ENCODE peak calls at places on chromosomes 5 and 9, in nine cellular contexts. U is CD8-positive, alpha-beta T cell; Y is A549; F is PC-9; L is WTC11; S is cardiac muscle cell; G is GM20000; B is progenitor cell of endocrine pancreas; T is CD4-positive, alpha-beta T cell. J is an unnamed sample.

GRCh38 chr9:26954050-26954508 is 2.1 kb upstream of the IFT74 start:
- DNase-seq in U (no peak), Y (no peak), F (no peak), L (no peak), S (peak; percentile 15), G (no peak), B (no peak), T (no peak), J (no peak)

GRCh38 chr5:175772747-175773533 is 98.4 kb upstream of the CPLX2 start:
- DNase-seq in U (no peak), Y (no peak), F (no peak), L (peak; percentile 45), S (no peak), G (no peak), B (no peak), T (no peak), J (no peak)

GRCh38 chr5:139222346-139222745 is 24.2 kb upstream of the SIL1 start:
- DNase-seq in U (no peak), Y (no peak), F (no peak), L (no peak), S (no peak), G (no peak), B (no peak), T (no peak), J (no peak)

GRCh38 chr5:59893436-59894227 is at the start of gene PDE4D:
- DNase-seq in U (no peak), Y (peak; percentile 22), F (no peak), L (peak; percentile 87), S (peak; percentile 72), G (peak; percentile 52), B (peak; percentile 76), T (no peak), J (peak; percentile 43)

GRCh38 chr9:96436063-96436455 is 13.9 kb upstream of the HABP4 start:
- DNase-seq in U (no peak), Y (no peak), F (no peak), L (no peak), S (no peak), G (no peak), B (no peak), T (no peak), J (no peak)

GRCh38 chr5:138351517-138351916 is 968 bp upstream of the KDM3B start:
- DNase-seq in U (no peak), Y (no peak), F (no peak), L (no peak), S (no peak), G (no peak), B (no peak), T (no peak), J (no peak)

GRCh38 chr9:127349483-127350127 is 47.4 kb upstream of the SLC2A8 start:
- DNase-seq in U (no peak), Y (no peak), F (no peak), L (no peak), S (no peak), G (no peak), B (no peak), T (no peak), J (no peak)

GRCh38 chr9:21030389-21031035 is 928 bp downstream of the HACD4 start:
- DNase-seq in U (peak; percentile 2), Y (peak; percentile 12), F (peak; percentile 29), L (no peak), S (peak; percentile 24), G (peak; percentile 78), B (no peak), T (no peak), J (peak; percentile 72)

GRCh38 chr9:131013015-131013755 is 4.2 kb downstream of the LAMC3 start:
- DNase-seq in U (no peak), Y (no peak), F (no peak), L (no peak), S (no peak), G (no peak), B (no peak), T (no peak), J (no peak)

GRCh38 chr9:131010482-131011273 is 1.7 kb downstream of the LAMC3 start:
- DNase-seq in U (no peak), Y (no peak), F (no peak), L (no peak), S (no peak), G (no peak), B (no peak), T (no peak), J (no peak)

GRCh38 chr9:131012023-131012334 is 3.0 kb downstream of the LAMC3 start:
- DNase-seq in U (no peak), Y (no peak), F (no peak), L (no peak), S (peak; percentile 17), G (no peak), B (no peak), T (no peak), J (no peak)

GRCh38 chr9:131012396-131012917 is 3.5 kb downstream of the LAMC3 start:
- DNase-seq in U (no peak), Y (no peak), F (no peak), L (no peak), S (peak; percentile 42), G (no peak), B (no peak), T (no peak), J (no peak)

DNA sequence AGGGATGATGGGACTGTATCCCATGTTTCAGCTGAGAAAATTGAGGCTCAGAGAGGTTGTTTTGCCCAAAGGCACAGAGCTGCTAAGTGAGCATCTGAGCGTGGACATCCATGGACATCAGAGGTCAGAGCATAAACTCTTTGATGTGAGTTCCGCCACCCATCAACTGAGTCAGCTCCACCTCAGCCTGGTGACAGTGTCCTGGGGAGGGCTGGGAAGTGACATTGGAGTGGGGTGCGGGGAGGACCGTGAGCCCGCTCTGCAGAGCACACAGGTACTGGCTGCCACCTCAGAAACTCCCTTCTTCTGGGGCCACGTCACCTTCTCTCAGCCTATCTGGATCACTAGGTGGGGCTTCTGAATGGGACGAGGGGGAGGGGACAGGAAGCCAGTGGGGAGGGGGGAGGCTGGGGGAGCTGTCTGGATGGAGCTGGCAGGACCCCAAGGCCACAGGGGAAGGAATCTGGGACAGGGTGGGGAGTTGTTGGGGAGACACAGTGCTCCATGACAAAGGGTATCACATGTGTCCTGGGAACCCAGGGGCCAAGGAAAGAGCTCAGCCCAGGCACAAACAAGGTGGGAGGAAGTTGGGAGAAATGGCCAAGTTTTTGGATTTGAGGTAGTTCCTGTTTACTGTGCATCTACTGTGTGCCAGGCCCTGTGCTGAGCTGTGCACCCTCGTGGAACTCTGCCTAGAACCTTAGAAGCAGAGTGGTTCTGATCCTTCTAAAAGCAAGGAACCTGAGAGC is 2.5 kb downstream of the LAMC3 start:
- DNase-seq in U (no peak), Y (no peak), F (no peak), L (no peak), S (no peak), G (no peak), B (no peak), T (no peak), J (no peak)
- TF ChIP-seq CTCF in U (no peak), Y (no peak), F (no peak), L (no peak), S (no peak), G (no peak), B (no peak), T (no peak), J (no peak)

DNA sequence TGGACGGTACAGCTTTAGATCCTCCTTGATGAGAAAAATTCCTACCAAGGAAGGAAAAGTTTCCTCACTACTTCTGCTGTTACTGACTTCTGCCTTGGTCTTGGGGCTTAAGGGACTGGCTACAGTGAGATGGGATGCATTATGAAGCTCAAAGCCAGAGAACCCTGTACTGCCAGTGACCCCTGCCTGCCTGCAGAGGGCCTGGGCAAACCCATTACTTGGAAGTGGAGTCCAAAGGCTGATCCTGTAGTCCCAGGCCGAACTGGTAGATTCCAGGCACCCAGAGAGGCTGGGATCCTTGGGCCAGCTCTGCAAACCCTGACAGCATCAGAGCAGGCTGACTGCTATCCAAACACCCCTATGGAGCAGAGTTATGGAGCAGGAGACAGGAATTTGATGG is 25.7 kb upstream of the NR5A1 start:
- DNase-seq in U (no peak), Y (no peak), F (no peak), L (no peak), S (no peak), G (no peak), B (no peak), T (no peak), J (no peak)
- TF ChIP-seq CTCF in U (no peak), Y (no peak), F (no peak), L (no peak), S (no peak), G (no peak), B (no peak), T (no peak), J (no peak)

GRCh38 chr5:141840295-141840812 is 37.9 kb downstream of the PCDH1 start:
- DNase-seq in U (no peak), Y (no peak), F (no peak), L (no peak), S (no peak), G (no peak), B (no peak), T (no peak), J (no peak)

GRCh38 chr5:141839015-141839513 is 39.1 kb downstream of the PCDH1 start:
- DNase-seq in U (no peak), Y (no peak), F (no peak), L (peak; percentile 81), S (no peak), G (no peak), B (no peak), T (no peak), J (no peak)

GRCh38 chr5:141835928-141836667 is 42.1 kb downstream of the PCDH1 start:
- DNase-seq in U (no peak), Y (no peak), F (no peak), L (no peak), S (peak; percentile 73), G (no peak), B (no peak), T (no peak), J (no peak)

GRCh38 chr5:141840826-141841360 is 37.3 kb downstream of the PCDH1 start:
- DNase-seq in U (no peak), Y (no peak), F (no peak), L (no peak), S (no peak), G (no peak), B (no peak), T (no peak), J (no peak)

DNA sequence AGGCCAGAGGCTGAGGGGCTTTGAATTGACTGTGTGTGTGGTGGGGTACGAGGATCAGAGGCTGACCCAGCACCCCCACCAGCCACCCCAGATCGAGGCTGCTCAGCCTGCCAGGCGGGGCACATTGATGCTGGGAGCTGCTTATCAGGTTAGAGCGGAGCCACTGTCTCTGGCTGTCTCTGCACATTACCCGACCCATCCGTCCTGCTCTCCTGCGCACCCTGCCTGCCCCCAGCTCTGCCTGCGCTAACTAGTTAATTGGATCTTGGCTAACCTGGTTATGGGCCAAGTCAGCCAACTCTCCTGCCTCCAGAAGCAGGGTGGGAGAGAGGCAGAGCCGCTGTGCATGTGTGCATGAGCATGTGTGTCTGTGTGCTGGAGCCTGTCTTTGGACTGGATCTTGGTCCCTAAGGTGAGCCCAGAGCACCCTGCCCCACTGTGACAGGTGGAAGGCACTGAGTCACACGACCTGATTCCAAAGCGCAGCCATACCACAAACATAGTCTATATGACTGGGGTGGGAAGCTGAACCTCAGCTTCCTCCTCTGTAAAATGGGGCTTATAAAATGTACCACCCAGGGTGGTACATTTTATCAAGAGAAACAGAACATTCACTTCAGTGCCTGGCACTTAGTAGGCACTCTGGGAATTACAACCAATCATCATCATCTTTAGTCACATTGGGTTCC is 39.7 kb downstream of the PCDH1 start:
- DNase-seq in U (no peak), Y (no peak), F (no peak), L (peak; percentile 55), S (no peak), G (no peak), B (no peak), T (no peak), J (no peak)
- TF ChIP-seq CTCF in U (no peak), Y (no peak), F (no peak), L (no peak), S (no peak), G (no peak), B (no peak), T (no peak), J (no peak)

GRCh38 chr5:169650701-169651331 is 13.7 kb downstream of the DOCK2 start:
- DNase-seq in U (no peak), Y (peak; percentile 29), F (no peak), L (no peak), S (peak; percentile 76), G (peak; percentile 51), B (no peak), T (no peak), J (peak; percentile 63)

GRCh38 chr5:169647566-169647965 is 10.5 kb downstream of the DOCK2 start:
- DNase-seq in U (no peak), Y (no peak), F (no peak), L (no peak), S (no peak), G (peak; percentile 49), B (no peak), T (no peak), J (peak; percentile 44)

GRCh38 chr5:169646856-169647255 is 9.8 kb downstream of the DOCK2 start:
- DNase-seq in U (no peak), Y (no peak), F (no peak), L (no peak), S (no peak), G (no peak), B (no peak), T (no peak), J (no peak)

GRCh38 chr5:169649486-169649885 is 12.4 kb downstream of the DOCK2 start:
- DNase-seq in U (no peak), Y (no peak), F (no peak), L (no peak), S (no peak), G (no peak), B (no peak), T (no peak), J (no peak)

DNA sequence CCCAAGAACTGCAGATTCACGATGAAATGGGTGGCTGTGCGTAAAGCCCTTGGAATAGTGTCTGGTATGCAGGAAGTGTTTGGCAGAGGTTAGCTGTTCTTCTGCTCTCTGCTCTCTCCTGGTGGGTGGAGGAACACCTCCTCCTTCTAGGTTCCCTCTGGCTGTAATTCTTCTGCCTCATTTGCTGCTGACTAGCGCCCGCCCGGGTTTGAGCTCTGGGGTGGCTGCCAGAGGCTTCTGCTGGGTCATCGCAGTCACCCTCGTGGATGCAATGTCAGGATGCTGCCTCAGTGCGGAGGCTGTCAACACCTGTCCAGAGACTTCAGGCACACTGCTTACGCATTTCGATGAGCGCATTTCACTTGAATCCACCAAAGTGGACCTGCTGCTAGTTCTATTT is 11.7 kb downstream of the DOCK2 start:
- DNase-seq in U (no peak), Y (no peak), F (peak; percentile 17), L (no peak), S (peak; percentile 43), G (no peak), B (no peak), T (no peak), J (no peak)
- TF ChIP-seq CTCF in U (no peak), Y (no peak), F (no peak), L (no peak), S (no peak), G (no peak), B (no peak), T (no peak), J (no peak)